ENCODE peak calls at places on chromosomes 3 and 15, in six cellular contexts. J is GM03348; X is stimulated activated CD8-positive, alpha-beta memory T cell treated with anti-CD3 and anti-CD28 coated beads, Interleukin-15, amount 100 ng/mL, for 24 hours; D is KBM-7; M is endothelial cell of umbilical vein; C is activated CD8-positive, alpha-beta memory T cell treated with anti-CD3 and anti-CD28 coated beads, Interleukin-2, amount 50 U/mL, for 4 hours. H is an unnamed sample.
A peak's percentile ranks its signal among the peaks of the same experiment; 100 is the strongest.

GRCh38 chr15:63440756-63441155 is 59.1 kb upstream of the CA12 start:
- DNase-seq in D (no peak), J (no peak), M (no peak), C (no peak), X (no peak), H (no peak)

GRCh38 chr15:77266708-77267387 is 153.1 kb downstream of the PEAK1 start:
- DNase-seq in J (no peak), C (no peak), X (no peak), D (no peak), M (no peak), H (peak; percentile 72)

GRCh38 chr3:118972974-118973373 is 61.7 kb downstream of the IGSF11 start:
- DNase-seq in X (no peak), M (no peak), D (no peak), C (no peak), J (no peak), H (no peak)

GRCh38 chr15:88769161-88769971 is 33.9 kb upstream of the ACAN start:
- DNase-seq in D (no peak), X (no peak), C (no peak), J (peak; percentile 46), M (no peak), H (peak; percentile 15)

GRCh38 chr3:158809642-158810041 is 7.8 kb downstream of the MFSD1 start:
- DNase-seq in J (no peak), C (no peak), M (no peak), D (peak; percentile 76), X (no peak), H (peak; percentile 9)

GRCh38 chr3:18246336-18247060 is 178.6 kb downstream of the SATB1 start:
- DNase-seq in J (no peak), X (no peak), D (peak; percentile 44), C (no peak), M (no peak), H (no peak)

GRCh38 chr3:46383946-46384330 is 13.2 kb downstream of the CCR5 start:
- DNase-seq in D (no peak), M (no peak), J (no peak), C (no peak), X (no peak), H (no peak)

GRCh38 chr3:101167341-101167740 is 153.0 kb downstream of the IMPG2 start:
- DNase-seq in C (no peak), J (no peak), D (no peak), X (no peak), M (no peak), H (no peak)

GRCh38 chr3:188153498-188153948 is 434 bp upstream of the LPP start:
- DNase-seq in D (peak; percentile 67), J (peak; percentile 91), M (peak; percentile 92), C (peak; percentile 37), X (no peak), H (peak; percentile 97)

GRCh38 chr15:87777054-87777498 is 479.5 kb downstream of the NTRK3 start:
- DNase-seq in D (no peak), X (no peak), J (peak; percentile 88), M (no peak), C (no peak), H (peak; percentile 89)

GRCh38 chr3:141076821-141077571 is 25.8 kb downstream of the SPSB4 start:
- DNase-seq in M (peak; percentile 10), C (no peak), J (peak; percentile 72), D (peak; percentile 61), X (no peak), H (peak; percentile 92)

GRCh38 chr3:17639257-17639656 is 103.2 kb downstream of the TBC1D5 start:
- DNase-seq in D (no peak), C (no peak), X (no peak), J (peak; percentile 23), M (peak; percentile 52), H (peak; percentile 79)

GRCh38 chr3:69309810-69310209 is 76.1 kb downstream of the FRMD4B start:
- DNase-seq in D (no peak), M (no peak), C (no peak), X (no peak), J (peak; percentile 32), H (peak; percentile 63)

GRCh38 chr3:116337229-116337628 is 108.1 kb downstream of the LSAMP start:
- DNase-seq in C (no peak), J (no peak), X (no peak), D (no peak), M (no peak), H (no peak)